ENCODE peak calls at places on chromosome 20, in five cellular contexts. K is PC-3, P is fibroblast of lung, W is mammary epithelial cell, F is neural progenitor cell. T is an unnamed sample. For H4K20me1, the result is how much of the 10 kb centered on the place peaks cover.

GRCh38 chr20:57202309-57202708 is 64.1 kb downstream of the BMP7 start:
- DNase-seq in K (no peak), P (no peak), W (no peak), F (no peak), T (no peak)

GRCh38 chr20:60485012-60485760 is 527.0 kb downstream of the CDH26 start:
- DNase-seq in K (no peak), P (no peak), W (no peak), F (no peak), T (no peak)

GRCh38 chr20:13205848-13206434 is 15.1 kb upstream of the ISM1 start:
- DNase-seq in K (peak), P (no peak), W (peak), F (no peak), T (no peak)

GRCh38 chr20:55160996-55161395 is 685.6 kb downstream of the DOK5 start:
- DNase-seq in K (peak), P (no peak), W (peak), F (no peak), T (no peak)

GRCh38 chr20:7195704-7196103 is 428.2 kb downstream of the BMP2 start:
- DNase-seq in K (peak), P (peak), W (peak), F (no peak), T (no peak)

GRCh38 chr20:16158976-16159286 is 414.3 kb downstream of the KIF16B start:
- DNase-seq in K (no peak), P (no peak), W (no peak), F (no peak), T (peak)

GRCh38 chr20:38286586-38287502 is 17.1 kb upstream of the BPI start:
- DNase-seq in K (no peak), P (no peak), W (no peak), F (no peak), T (no peak)

GRCh38 chr20:9235518-9235917 is 166.6 kb downstream of the PLCB4 start:
- DNase-seq in K (peak), P (peak), W (peak), F (no peak), T (no peak)

GRCh38 chr20:35385733-35386132 is 26.0 kb downstream of the UQCC1 start:
- DNase-seq in K (no peak), P (no peak), W (no peak), F (no peak), T (no peak)

GRCh38 chr20:2699775-2700413 is 7.3 kb downstream of the EBF4 start:
- DNase-seq in K (no peak), P (no peak), W (no peak), F (no peak), T (no peak)

GRCh38 chr20:60365882-60366281 is 407.7 kb downstream of the CDH26 start:
- DNase-seq in K (no peak), P (no peak), W (no peak), F (no peak), T (no peak)

GRCh38 chr20:11564491-11564890 is 353.2 kb upstream of the BTBD3 start:
- DNase-seq in K (no peak), P (no peak), W (no peak), F (no peak), T (no peak)

DNA sequence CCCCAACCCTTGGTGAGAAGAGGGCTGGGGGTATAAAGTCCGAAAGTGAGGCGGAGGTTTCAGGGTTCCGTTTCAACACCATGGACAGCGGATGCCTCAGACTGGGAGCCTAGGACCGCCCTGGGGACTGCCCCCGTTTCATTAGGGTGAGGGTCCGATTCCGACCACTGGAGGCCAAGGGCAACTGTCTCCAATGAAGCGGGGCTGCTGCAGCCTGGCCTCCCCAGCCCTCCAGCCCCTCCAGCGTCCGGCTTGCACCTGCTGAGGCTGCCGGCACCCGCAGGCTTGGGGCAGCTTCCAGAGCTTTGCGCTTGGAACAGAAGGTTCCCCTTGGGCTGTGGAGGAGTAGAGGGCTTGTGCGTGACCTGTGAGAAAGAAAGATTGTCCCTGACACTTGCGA is 39.9 kb downstream of the YTHDF1 start:
- DNase-seq in K (no peak), P (no peak), W (no peak), F (peak), T (no peak)
- H3K4me3 ChIP-seq in K (no peak), P (no peak), W (no peak), F (peak), T (no peak)

GRCh38 chr20:58331961-58332551 is 22.5 kb downstream of the RAB22A start:
- DNase-seq in K (no peak), P (no peak), W (no peak), F (no peak), T (no peak)

GRCh38 chr20:58329711-58330110 is 20.2 kb downstream of the RAB22A start:
- DNase-seq in K (no peak), P (no peak), W (no peak), F (no peak), T (no peak)

GRCh38 chr20:58330229-58330628 is 20.7 kb downstream of the RAB22A start:
- DNase-seq in K (no peak), P (peak), W (no peak), F (no peak), T (no peak)

GRCh38 chr20:58328836-58329235 is 19.3 kb downstream of the RAB22A start:
- DNase-seq in K (no peak), P (no peak), W (no peak), F (no peak), T (no peak)

GRCh38 chr20:58330692-58331091 is 21.2 kb downstream of the RAB22A start:
- DNase-seq in K (no peak), P (peak), W (no peak), F (no peak), T (no peak)
- H3K4me2 ChIP-seq in K (no peak), P (no peak), W (no peak), F (no peak), T (no peak)

GRCh38 chr20:49279677-49280462 is 2.0 kb upstream of the ZNFX1 start:
- DNase-seq in K (no peak), P (peak), W (no peak), F (no peak), T (peak)
- H4K20me1 ChIP-seq in K (half or more), P (under half), W (under half), F (half or more), T (half or more)

GRCh38 chr20:19886666-19887288 is 128.7 kb downstream of the RIN2 start:
- DNase-seq in K (peak), P (no peak), W (peak), F (peak), T (no peak)
- H3K4me3 ChIP-seq in K (peak), P (peak), W (no peak), F (no peak), T (no peak)

GRCh38 chr20:63413323-63413722 is 52.2 kb upstream of the CHRNA4 start:
- DNase-seq in K (no peak), P (no peak), W (no peak), F (no peak), T (no peak)
- H3K4me2 ChIP-seq in K (no peak), P (no peak), W (no peak), F (no peak), T (no peak)

GRCh38 chr20:46705378-46705729 is 4.1 kb upstream of the SLC2A10 start:
- DNase-seq in K (no peak), P (peak), W (no peak), F (no peak), T (no peak)
- H4K20me1 ChIP-seq in K (under half), P (under half), W (under half), F (under half), T (under half)

DNA sequence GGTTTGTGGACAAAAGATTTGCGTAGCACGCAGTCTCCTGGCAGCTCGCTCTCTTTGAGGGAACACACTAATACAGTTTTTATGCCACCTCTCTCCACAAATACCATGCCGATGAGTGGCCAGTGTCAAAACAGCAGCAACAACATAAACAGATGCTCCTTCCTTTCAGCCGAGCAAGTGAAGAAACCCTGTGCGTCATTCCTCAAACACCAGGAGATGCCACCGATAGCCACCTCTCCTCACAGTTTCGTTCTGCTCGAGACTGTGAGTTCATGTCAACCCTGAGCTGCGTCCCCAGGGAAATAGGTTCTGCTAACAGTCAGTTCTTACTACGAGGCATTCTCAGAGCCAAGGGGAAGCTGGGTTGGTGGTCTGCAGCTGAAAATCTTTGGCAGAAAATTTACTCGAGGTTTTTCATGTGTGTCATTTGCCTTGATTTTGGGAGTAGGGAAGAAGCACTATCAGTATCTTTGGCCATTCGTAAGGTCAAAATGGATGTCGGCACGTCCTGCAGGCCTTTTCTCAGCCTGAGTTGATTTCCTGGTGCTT is 59.9 kb downstream of the EYA2 start:
- DNase-seq in K (peak), P (peak), W (peak), F (no peak), T (no peak)
- H3K4me3 ChIP-seq in K (no peak), P (peak), W (no peak), F (no peak), T (no peak)

GRCh38 chr20:51609251-51609650 is 66.7 kb upstream of the NFATC2 start:
- DNase-seq in K (no peak), P (no peak), W (no peak), F (no peak), T (no peak)

GRCh38 chr20:51611625-51611890 is 69.0 kb upstream of the NFATC2 start:
- DNase-seq in K (no peak), P (no peak), W (no peak), F (no peak), T (no peak)

GRCh38 chr20:51610111-51610510 is 67.6 kb upstream of the NFATC2 start:
- DNase-seq in K (no peak), P (no peak), W (no peak), F (no peak), T (no peak)

GRCh38 chr20:51612896-51613295 is 70.4 kb upstream of the NFATC2 start:
- DNase-seq in K (no peak), P (no peak), W (no peak), F (no peak), T (no peak)

DNA sequence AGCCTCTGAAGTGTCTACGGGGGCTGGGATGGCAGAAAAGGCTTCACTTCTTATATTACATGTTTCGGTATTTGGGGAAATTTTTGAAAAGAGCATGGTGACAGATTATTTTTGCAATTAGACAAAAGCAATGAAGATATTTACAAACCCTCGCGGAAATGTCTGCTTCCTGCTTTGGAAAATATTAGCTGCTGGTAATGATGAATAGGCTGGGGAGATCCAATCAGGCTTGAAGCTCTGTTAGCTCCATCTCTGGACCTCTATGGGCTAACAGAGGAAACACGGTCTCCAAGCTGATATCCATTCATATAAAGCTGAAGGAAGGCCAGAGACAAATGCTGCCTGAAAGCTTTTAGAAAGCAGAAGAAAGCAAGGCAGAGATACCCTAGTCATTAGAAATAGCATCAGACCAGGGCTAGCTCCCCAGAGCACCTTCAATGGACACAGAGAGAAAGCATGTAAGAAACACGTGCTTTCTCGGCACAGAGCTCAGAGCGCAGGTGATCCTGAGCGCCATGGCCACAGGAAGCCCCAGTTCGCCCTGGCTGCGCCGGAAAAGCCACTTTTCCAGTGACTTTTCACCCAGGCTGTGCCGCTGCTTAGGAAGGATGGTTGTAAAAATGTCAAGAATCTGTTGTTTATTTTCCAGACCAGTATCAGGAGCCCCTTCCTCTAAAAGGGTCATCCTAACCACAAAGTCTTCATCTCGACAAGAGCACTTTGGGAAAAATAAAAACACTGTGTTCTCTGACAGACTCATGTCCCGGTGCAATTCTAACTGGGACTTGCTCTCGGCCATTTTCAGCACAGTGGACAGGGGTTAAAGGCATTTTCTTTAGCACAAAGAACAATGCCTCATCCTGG is 68.5 kb upstream of the NFATC2 start:
- DNase-seq in K (no peak), P (no peak), W (no peak), F (no peak), T (no peak)
- H3K4me2 ChIP-seq in K (no peak), P (no peak), W (no peak), F (no peak), T (no peak)

GRCh38 chr20:52585333-52585732 is 386.8 kb upstream of the TSHZ2 start:
- DNase-seq in K (no peak), P (no peak), W (no peak), F (no peak), T (no peak)
- H4K20me1 ChIP-seq in K (under half), P (under half), W (under half), F (under half), T (under half)

DNA sequence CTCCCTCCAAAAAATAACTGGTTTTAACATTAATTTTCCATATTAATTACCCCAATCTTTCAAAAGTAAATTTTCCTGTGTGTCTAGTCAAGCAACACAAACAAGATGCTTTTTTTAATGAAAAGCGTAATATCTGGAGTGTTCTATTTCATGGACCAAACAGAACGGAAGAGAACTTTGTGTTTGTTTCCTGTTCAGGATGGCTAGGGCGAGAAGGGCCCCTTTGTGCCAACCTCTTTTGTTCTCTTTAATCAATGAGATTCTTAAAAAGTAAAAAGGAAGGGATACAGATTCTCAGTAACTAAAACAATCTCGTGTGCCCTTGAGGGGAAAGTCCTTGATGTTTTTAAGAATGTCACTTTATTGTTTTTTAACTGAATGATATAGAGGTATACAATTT is 55.7 kb downstream of the GNAS start:
- DNase-seq in K (no peak), P (no peak), W (no peak), F (no peak), T (peak)
- H3K4me3 ChIP-seq in K (no peak), P (no peak), W (no peak), F (no peak), T (peak)